ENCODE peak calls at places on chromosomes 13 and 19, in seven cellular contexts. Z is HCT116; J is naive thymus-derived CD4-positive, alpha-beta T cell; E is pancreas; Y is suprapubic skin; A is lower leg skin; D is AG10803. P is an unnamed sample.

GRCh38 chr13:82477436-82477835 is 1404.8 kb downstream of the SLITRK1 start:
- DNase-seq in A (no peak), J (no peak), Y (no peak), D (no peak), Z (no peak), E (no peak), P (no peak)

GRCh38 chr13:37870895-37871550 is 1.5 kb upstream of the TRPC4 start:
- DNase-seq in Z (no peak), A (no peak), E (no peak), D (peak), J (no peak), Y (no peak), P (no peak)

GRCh38 chr13:48043789-48044503 is 6.4 kb downstream of the NUDT15 start:
- DNase-seq in E (no peak), Y (no peak), A (no peak), Z (no peak), D (peak), J (no peak), P (peak)

GRCh38 chr19:38388310-38389100 is at the start of gene SPRED3:
- DNase-seq in D (peak), A (no peak), J (no peak), E (peak), Y (no peak), Z (no peak), P (no peak)

GRCh38 chr19:10554760-10555612 is 10.8 kb downstream of the KRI1 start:
- DNase-seq in J (no peak), D (no peak), E (no peak), Y (no peak), Z (no peak), A (no peak), P (no peak)

GRCh38 chr19:15871570-15871969 is 26.3 kb downstream of the CYP4F2 start:
- DNase-seq in D (no peak), Y (no peak), J (peak), Z (peak), A (no peak), E (no peak), P (no peak)

GRCh38 chr19:38658462-38659306 is 11.2 kb downstream of the ACTN4 start:
- DNase-seq in D (peak), E (no peak), J (no peak), Z (peak), Y (no peak), A (peak), P (peak)

GRCh38 chr19:14440049-14440448 is 6.9 kb downstream of the PKN1 start:
- DNase-seq in E (no peak), Z (no peak), A (peak), D (no peak), Y (peak), J (peak), P (no peak)

GRCh38 chr19:12997967-12998940 is 3.0 kb downstream of the NFIX start:
- DNase-seq in Z (no peak), D (no peak), E (no peak), J (no peak), A (no peak), Y (no peak), P (no peak)

GRCh38 chr13:33352023-33352422 is 66.5 kb upstream of the STARD13 start:
- DNase-seq in Z (no peak), J (no peak), Y (no peak), D (no peak), E (no peak), A (no peak), P (no peak)

GRCh38 chr19:5093953-5094718 is 125.2 kb downstream of the KDM4B start:
- DNase-seq in E (no peak), A (no peak), Z (no peak), J (no peak), Y (no peak), D (no peak), P (no peak)

GRCh38 chr19:6229216-6229913 is 50.4 kb downstream of the MLLT1 start:
- DNase-seq in A (no peak), E (no peak), Y (no peak), D (no peak), Z (no peak), J (no peak), P (no peak)

GRCh38 chr13:111610879-111611278 is 290.4 kb downstream of the TEX29 start:
- DNase-seq in Z (no peak), A (no peak), D (no peak), Y (no peak), J (no peak), E (no peak), P (no peak)
- H3K4me3 ChIP-seq in Z (no peak), A (no peak), D (no peak), Y (no peak), J (no peak), E (no peak), P (no peak)

GRCh38 chr13:30932481-30933333 is at the start of gene TEX26:
- DNase-seq in J (no peak), E (no peak), Y (no peak), Z (no peak), A (no peak), D (no peak), P (no peak)
- H3K4me3 ChIP-seq in J (no peak), E (no peak), Y (no peak), Z (no peak), A (no peak), D (no peak), P (no peak)

DNA sequence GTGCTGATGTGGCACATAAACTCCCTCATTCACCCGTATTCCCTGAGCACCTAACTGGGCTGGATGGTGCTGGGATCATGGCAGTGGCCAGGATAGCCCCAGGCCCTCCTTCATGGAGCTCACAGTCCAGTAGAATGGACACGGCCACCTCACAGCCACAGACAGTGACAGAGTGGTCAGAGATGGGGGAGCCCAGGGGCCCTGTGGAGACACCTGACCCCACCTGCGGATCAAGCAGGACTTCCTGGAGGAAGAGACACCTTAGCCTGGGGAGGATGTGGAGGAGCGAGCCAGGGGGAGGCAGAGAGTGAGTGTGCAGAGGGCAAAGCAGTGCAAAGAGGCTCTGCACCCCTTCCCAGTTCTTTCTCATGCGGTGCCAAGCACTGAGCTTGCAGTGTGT is 21.1 kb upstream of the OVOL3 start:
- DNase-seq in A (no peak), E (no peak), Y (no peak), D (no peak), Z (no peak), J (no peak), P (no peak)
- H3K4me3 ChIP-seq in A (no peak), E (no peak), Y (no peak), D (no peak), Z (no peak), J (no peak), P (no peak)

DNA sequence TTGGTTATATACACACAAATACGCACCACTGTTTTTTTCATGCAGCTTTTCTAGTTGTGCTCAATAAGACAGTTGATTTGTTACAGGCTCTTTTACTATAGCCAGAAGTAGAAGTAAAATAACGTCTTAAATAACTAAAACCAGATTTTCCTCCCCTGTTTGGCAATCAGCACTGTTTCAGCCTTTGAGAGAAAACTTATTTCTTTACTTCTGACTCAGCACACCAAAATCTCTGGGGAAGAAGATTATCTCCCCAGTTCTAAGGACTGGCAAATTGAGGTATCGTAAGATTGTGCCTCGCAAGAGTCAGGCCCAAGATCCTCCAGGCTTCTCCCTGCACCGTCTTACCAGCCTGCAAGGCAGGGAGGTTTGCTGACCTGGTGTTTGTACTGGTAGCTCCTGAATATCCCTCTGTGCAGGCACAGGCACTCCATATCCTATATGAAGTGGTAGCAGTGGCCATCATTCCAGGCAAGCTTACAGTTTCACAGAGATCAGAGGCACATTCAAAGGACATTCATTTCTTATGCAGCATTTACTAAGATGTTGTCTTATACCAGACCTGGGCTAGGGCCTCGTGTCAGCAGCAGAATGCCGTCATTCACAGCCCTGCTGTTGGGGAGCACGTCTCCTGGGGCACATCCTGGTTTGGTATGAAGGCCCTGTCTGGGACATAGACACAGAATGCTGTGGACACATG is 268.2 kb downstream of the ZNF536 start:
- DNase-seq in Z (no peak), A (no peak), J (no peak), E (no peak), Y (no peak), D (peak), P (no peak)
- H3K4me3 ChIP-seq in Z (no peak), A (no peak), J (no peak), E (no peak), Y (no peak), D (no peak), P (no peak)

GRCh38 chr19:3366104-3366760 is at the start of gene NFIC:
- DNase-seq in D (peak), Y (peak), Z (peak), J (no peak), E (peak), A (peak), P (peak)
- H3K4me3 ChIP-seq in D (peak), Y (peak), Z (peak), J (peak), E (peak), A (peak), P (peak)

DNA sequence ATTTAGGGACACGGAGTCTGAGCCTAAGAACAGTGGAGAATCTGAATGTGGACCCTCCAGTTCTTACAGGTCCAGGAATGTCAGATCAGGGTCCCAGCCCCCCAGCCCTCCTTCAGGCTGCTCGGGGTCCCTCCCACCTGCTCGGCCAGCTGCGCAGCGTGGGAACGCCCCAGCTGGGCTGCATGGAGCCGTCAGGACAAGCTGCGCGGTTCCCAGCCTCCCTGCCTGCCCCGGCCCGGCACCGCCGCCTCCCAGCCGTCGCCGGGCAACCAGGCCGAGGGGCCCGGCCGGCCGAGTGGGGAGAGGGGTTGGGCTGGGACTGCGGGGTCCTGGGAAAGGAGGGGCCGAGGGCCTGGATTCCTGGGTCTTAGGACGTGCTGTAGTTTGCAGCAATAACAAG is 710 bp upstream of the KIRREL2 start:
- DNase-seq in Y (no peak), A (no peak), D (no peak), J (no peak), E (peak), Z (no peak), P (no peak)
- H3K4me3 ChIP-seq in Y (peak), A (no peak), D (no peak), J (peak), E (peak), Z (no peak), P (no peak)

DNA sequence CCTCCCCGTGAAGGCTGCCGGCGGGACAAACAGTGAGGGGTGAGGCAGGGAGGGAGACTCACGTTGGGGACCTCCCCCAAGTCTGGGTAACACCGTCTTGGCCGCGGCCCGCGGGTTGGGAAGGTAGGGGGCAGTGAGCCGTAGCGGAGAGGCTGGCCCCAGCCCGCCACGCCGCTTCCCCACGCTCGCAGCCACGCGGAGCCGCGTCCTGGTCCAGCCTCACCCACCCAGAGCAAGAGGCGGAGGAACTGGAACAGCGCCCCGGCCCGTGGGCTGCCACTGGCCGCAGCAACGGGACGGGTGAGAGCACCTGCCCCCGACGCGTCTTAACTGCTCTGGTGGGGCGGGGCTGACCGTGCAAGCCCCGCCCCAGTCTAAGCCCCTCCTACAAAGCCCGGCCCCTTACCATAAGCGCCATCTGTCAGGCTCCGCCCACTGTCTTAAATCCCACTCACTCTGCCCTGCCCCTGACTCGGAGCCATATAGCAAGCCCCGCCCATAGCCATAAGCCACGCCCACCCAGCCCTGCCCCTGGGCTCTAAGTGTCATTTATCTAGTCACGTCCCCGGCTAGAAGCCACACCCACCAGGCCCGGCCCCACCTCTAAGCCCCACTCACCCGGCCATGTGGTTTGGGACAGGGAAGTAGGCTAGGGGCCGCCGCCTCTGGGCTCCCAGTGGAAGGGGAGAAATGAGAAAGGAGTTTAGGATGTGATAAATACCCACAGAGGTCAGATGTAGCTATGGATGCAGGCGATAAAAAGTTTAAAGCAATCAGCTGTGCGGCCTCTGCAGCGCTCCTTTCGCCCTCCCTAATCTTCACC is 2.1 kb upstream of the CCL25 start:
- DNase-seq in Y (peak), Z (peak), A (peak), J (peak), D (peak), E (peak), P (no peak)
- H3K4me3 ChIP-seq in Y (peak), Z (no peak), A (no peak), J (peak), D (no peak), E (no peak), P (no peak)

GRCh38 chr19:18396471-18397241 is 766 bp downstream of the LRRC25 start:
- DNase-seq in J (no peak), D (no peak), A (no peak), E (no peak), Y (no peak), Z (no peak), P (no peak)
- H3K4me3 ChIP-seq in J (no peak), D (no peak), A (peak), E (no peak), Y (peak), Z (no peak), P (no peak)

GRCh38 chr13:24050292-24050711 is 110.2 kb upstream of the SPATA13 start:
- DNase-seq in D (peak), Z (no peak), Y (no peak), A (no peak), J (no peak), E (peak), P (no peak)
- H3K4me3 ChIP-seq in D (peak), Z (no peak), Y (no peak), A (no peak), J (no peak), E (no peak), P (peak)

P was measured in AG09309.